ENCODE peak calls at places on chromosomes 11 and 22, in ten cellular contexts. Q is neural crest cell; I is AG10803; N is pancreas; H is COLO829; O is activated gamma-delta T cell treated with anti-CD3 and anti-CD28 coated beads, Interleukin-2, amount 50 U/mL, for 16 hours; M is activated T-cell treated with anti-CD3 and anti-CD28 coated beads for 1 hour; Z is lung microvascular endothelial cell; Y is HS-5; R is activated effector memory CD4-positive, alpha-beta T cell treated with Interleukin-2 at 50 U/mL for 16 hours. B is an unnamed sample.

GRCh38 chr11:35236667-35237003 is 97.7 kb downstream of the CD44 start:
- DNase-seq in Q (no peak), I (peak), N (no peak), H (no peak), O (no peak), M (no peak), Z (no peak), Y (no peak), R (no peak), B (no peak)

GRCh38 chr22:26476705-26477340 is 6.8 kb downstream of the HPS4 start:
- DNase-seq in Q (no peak), I (peak), N (no peak), H (peak), O (no peak), M (no peak), Z (no peak), Y (no peak), R (no peak), B (no peak)

GRCh38 chr11:117604349-117604995 is 192.5 kb downstream of the DSCAML1 start:
- DNase-seq in Q (no peak), I (no peak), N (no peak), H (no peak), O (no peak), M (no peak), Z (no peak), Y (no peak), R (no peak), B (peak)

GRCh38 chr11:66683877-66684276 is 6.2 kb upstream of the RBM4B start:
- DNase-seq in Q (no peak), I (no peak), N (no peak), H (no peak), O (no peak), M (no peak), Z (no peak), Y (no peak), R (no peak), B (no peak)

GRCh38 chr22:47409501-47410275 is 647.2 kb downstream of the TBC1D22A start:
- DNase-seq in Q (no peak), I (no peak), N (no peak), H (no peak), O (no peak), M (no peak), Z (no peak), Y (no peak), R (no peak), B (no peak)

GRCh38 chr11:70582886-70583641 is 184.7 kb downstream of the CTTN start:
- DNase-seq in Q (no peak), I (no peak), N (no peak), H (no peak), O (no peak), M (no peak), Z (no peak), Y (no peak), R (no peak), B (peak)

GRCh38 chr11:44780940-44781631 is 54.3 kb downstream of the TSPAN18 start:
- DNase-seq in Q (no peak), I (no peak), N (no peak), H (no peak), O (no peak), M (no peak), Z (no peak), Y (no peak), R (no peak), B (no peak)

GRCh38 chr11:120130991-120131760 is 6.7 kb downstream of the TRIM29 start:
- DNase-seq in Q (no peak), I (no peak), N (no peak), H (no peak), O (no peak), M (no peak), Z (no peak), Y (no peak), R (no peak), B (no peak)

GRCh38 chr11:119029340-119030028 is 1.2 kb downstream of the SLC37A4 start:
- DNase-seq in Q (no peak), I (no peak), N (peak), H (no peak), O (no peak), M (no peak), Z (no peak), Y (no peak), R (peak), B (no peak)

GRCh38 chr11:26847459-26847858 is 125.6 kb upstream of the SLC5A12 start:
- DNase-seq in Q (no peak), I (peak), N (no peak), H (no peak), O (no peak), M (no peak), Z (no peak), Y (no peak), R (no peak), B (no peak)

GRCh38 chr22:26589367-26589844 is 526 bp downstream of the TPST2 start:
- DNase-seq in Q (no peak), I (peak), N (peak), H (no peak), O (no peak), M (no peak), Z (peak), Y (no peak), R (peak), B (no peak)

GRCh38 chr11:67483498-67483798 is 622 bp downstream of the AIP start:
- DNase-seq in Q (no peak), I (no peak), N (no peak), H (no peak), O (no peak), M (no peak), Z (no peak), Y (no peak), R (no peak), B (no peak)

B was measured in NCI-H1092 treated with DMSO at 0.1 percent for 48 hours.